ENCODE peak calls at places on chromosomes 11 and 22, in seven cellular contexts. O is heart right ventricle, C is lower leg skin, W is neural progenitor cell, Y is AG10803, D is foreskin fibroblast, Q is BE2C. I is an unnamed sample.

GRCh38 chr11:116975661-116976060 is 122.6 kb downstream of the SIK3 start:
- DNase-seq in D (no peak), O (no peak), Q (no peak), Y (no peak), W (no peak), C (no peak), I (no peak)

GRCh38 chr11:75035911-75036536 is 47.3 kb downstream of the NEU3 start:
- DNase-seq in C (no peak), D (no peak), O (no peak), W (no peak), Y (no peak), Q (peak; percentile 86), I (no peak)

GRCh38 chr11:88779551-88779950 is 286.2 kb downstream of the GRM5 start:
- DNase-seq in Q (no peak), O (no peak), W (no peak), C (no peak), Y (peak; percentile 70), D (peak; percentile 88), I (no peak)

GRCh38 chr11:117180661-117181585 is 2.4 kb downstream of the SIDT2 start:
- DNase-seq in W (peak; percentile 90), O (peak; percentile 73), Y (peak; percentile 78), D (peak; percentile 59), Q (peak; percentile 70), C (peak; percentile 89), I (peak; percentile 49)

GRCh38 chr11:114059278-114059983 is at the start of gene ZBTB16:
- DNase-seq in Q (peak; percentile 32), Y (no peak), O (peak; percentile 88), C (peak; percentile 98), W (peak; percentile 95), D (peak; percentile 79), I (no peak)

GRCh38 chr22:41687901-41688364 is 734 bp downstream of the SNU13 start:
- DNase-seq in C (no peak), W (peak; percentile 54), D (no peak), Q (peak; percentile 36), O (peak; percentile 21), Y (peak; percentile 25), I (no peak)

GRCh38 chr11:105000797-105001196 is 22.2 kb downstream of the CASP5 start:
- DNase-seq in Q (no peak), Y (no peak), C (no peak), D (no peak), O (peak; percentile 5), W (peak; percentile 33), I (no peak)

GRCh38 chr22:40417041-40417440 is 46.6 kb downstream of the SGSM3 start:
- DNase-seq in Q (no peak), W (no peak), O (no peak), D (no peak), Y (no peak), C (no peak), I (no peak)

GRCh38 chr11:31237819-31238771 is 131.4 kb downstream of the DCDC1 start:
- DNase-seq in O (no peak), Q (no peak), D (no peak), W (peak; percentile 89), Y (peak; percentile 9), C (no peak), I (no peak)

GRCh38 chr22:36409911-36410756 is 22.4 kb upstream of the MYH9 start:
- DNase-seq in Y (no peak), O (peak; percentile 78), W (peak; percentile 100), Q (no peak), D (no peak), C (peak; percentile 93), I (peak; percentile 75)

GRCh38 chr11:43582837-43583462 is 97.6 kb upstream of the HSD17B12 start:
- DNase-seq in D (no peak), O (no peak), W (peak; percentile 54), Y (no peak), Q (no peak), C (no peak), I (no peak)

DNA sequence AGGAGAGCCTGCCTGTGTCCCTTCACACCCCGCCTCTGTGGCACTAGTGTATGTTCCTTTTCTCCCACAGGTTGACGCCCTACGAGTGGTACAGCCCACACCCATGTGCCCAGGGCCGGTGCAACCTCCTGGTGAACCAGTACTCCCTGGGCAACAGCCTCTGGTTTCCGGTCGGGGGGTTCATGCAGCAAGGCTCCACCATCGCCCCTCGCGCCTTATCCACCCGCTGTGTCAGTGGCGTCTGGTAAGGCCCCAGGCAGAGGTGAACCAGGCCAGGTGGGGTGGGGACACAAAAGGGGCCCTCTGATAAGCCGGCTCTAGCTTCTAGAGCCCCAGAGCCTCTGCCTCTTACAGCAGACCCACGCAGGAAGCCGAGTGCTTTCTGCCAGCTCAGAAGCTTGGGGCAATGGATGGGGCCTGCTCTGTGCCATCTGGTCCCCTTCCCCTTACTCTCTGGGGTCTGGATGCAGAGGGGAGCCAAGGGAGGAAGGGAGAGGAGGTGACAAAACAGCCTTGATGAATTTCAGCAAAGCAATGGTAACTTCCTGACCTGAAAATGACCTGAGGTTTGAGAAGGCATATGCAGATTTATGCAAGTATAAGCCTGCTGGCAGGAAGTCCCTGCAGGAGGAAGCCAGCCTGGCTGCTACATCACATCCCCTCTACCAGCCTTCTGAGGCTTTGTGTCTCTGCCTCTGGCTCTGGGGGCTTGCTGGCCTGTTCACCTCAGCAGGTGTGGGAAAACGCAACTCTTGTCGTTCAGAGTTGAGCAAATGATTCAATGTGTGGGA is 67.0 kb upstream of the TBCEL start:
- DNase-seq in C (no peak), Q (no peak), W (no peak), Y (no peak), D (no peak), O (no peak), I (no peak)
- TF ChIP-seq CTCF in C (no peak), Q (no peak), W (no peak), Y (no peak), D (no peak), O (no peak), I (no peak)

GRCh38 chr11:103491777-103492176 is 382.6 kb downstream of the DYNC2H1 start:
- DNase-seq in C (no peak), Q (no peak), Y (no peak), D (no peak), O (no peak), W (peak; percentile 54), I (no peak)
- H3K4me3 ChIP-seq in C (no peak overlapping the region), Q (no peak overlapping the region), Y (no peak overlapping the region), D (no peak overlapping the region), O (no peak overlapping the region), W (no peak overlapping the region), I (no peak overlapping the region)

GRCh38 chr22:19469421-19469820 is 9.6 kb downstream of the UFD1 start:
- DNase-seq in C (no peak), D (no peak), O (no peak), Y (no peak), W (no peak), Q (no peak), I (no peak)
- TF ChIP-seq CTCF in C (no peak), D (no peak), O (no peak), Y (no peak), W (no peak), Q (no peak), I (no peak)

GRCh38 chr11:59183768-59184167 is 11.8 kb downstream of the DTX4 start:
- DNase-seq in O (no peak), W (no peak), D (no peak), Q (no peak), Y (no peak), C (no peak), I (no peak)

GRCh38 chr11:59186130-59186594 is 14.2 kb downstream of the DTX4 start:
- DNase-seq in O (no peak), D (no peak), W (peak; percentile 62), Y (no peak), Q (no peak), C (no peak), I (no peak)

GRCh38 chr11:59187020-59187419 is 15.1 kb downstream of the DTX4 start:
- DNase-seq in Y (no peak), D (no peak), O (no peak), Q (no peak), C (no peak), W (no peak), I (no peak)

GRCh38 chr11:59185412-59185811 is 13.5 kb downstream of the DTX4 start:
- DNase-seq in C (no peak), Q (no peak), D (no peak), O (no peak), Y (no peak), W (no peak), I (no peak)

DNA sequence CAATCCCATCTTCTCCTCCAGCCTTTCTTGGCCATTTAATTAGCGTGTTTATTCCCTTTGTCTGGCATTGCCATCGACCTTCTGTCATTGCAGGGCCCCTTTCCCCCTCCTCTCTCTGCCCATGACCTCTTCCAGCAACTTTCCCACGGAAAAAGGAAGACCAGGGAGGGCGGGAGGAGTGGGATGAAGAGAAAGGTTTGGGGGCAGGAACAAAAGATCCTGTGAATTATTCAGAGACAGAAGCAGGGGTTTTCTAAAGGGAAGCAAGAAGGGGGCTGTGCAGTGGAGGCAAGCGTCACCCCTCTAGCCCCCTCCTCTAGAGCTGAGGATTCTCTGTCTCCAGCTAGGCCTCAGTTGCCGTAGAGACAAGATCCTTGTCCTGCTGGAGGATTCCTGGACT is 12.9 kb downstream of the DTX4 start:
- DNase-seq in C (no peak), D (no peak), Y (no peak), Q (no peak), O (no peak), W (no peak), I (no peak)
- H3K4me3 ChIP-seq in C (no peak overlapping the region), D (no peak overlapping the region), Y (no peak overlapping the region), Q (no peak overlapping the region), O (no peak overlapping the region), W (no peak overlapping the region), I (no peak overlapping the region)

DNA sequence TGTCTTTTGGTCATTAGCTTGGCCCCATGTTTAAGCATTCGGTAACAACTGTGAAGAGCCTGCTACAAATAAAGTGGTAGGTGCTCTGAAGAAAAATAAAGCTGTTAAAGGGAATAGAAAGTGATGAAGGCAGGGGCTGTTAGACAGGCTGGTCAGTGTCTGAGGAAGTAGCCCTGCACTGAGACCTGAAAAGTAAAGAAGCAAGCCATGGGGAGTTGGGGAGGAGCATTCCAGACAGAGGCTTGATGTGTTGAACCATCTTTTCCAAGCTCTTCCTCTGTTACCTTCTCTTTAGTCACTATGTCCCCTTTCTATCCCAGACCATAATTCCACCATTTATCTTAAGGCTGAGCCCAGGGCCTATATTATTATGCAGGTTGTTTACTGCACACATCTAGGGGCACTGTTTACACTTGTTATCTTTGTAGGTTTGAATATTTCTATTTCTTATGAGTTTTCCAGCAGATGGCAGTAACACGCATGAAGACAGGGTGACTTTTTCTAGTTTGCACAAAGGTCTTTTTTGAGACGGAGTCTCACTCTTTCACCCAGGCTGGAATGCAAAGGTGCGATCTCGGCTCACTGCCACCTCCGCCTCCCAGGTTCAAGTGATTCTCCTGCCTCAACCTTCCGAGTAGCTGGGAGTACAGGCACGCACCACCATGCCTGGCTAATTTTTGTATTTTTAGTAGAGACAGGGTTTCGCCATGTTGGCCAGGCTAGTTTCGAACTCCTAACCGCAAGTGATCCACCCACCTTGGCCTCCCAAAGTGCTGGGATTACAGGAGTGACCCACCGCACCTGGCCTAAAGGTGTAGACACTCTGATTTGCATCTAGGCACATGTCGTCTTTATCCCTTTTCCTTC is 23.0 kb downstream of the ZFTA start:
- DNase-seq in W (no peak), Q (no peak), D (no peak), O (no peak), C (peak; percentile 67), Y (no peak), I (no peak)
- TF ChIP-seq CTCF in W (peak; percentile 19), Q (peak; percentile 21), D (no peak), O (no peak), C (no peak), Y (peak; percentile 10), I (peak; percentile 26)